ENCODE peak calls at places on chromosomes 11 and 22, in seven cellular contexts. A is K562, S is BE2C, X is heart left ventricle, R is GM23338, T is suprapubic skin, Y is bronchial epithelial cell. U is an unnamed sample.

GRCh38 chr11:62333768-62334167 is 3.5 kb upstream of the ASRGL1 start:
- DNase-seq in X (no peak), T (no peak), R (no peak), S (no peak), Y (no peak), A (no peak), U (no peak)

GRCh38 chr11:1705121-1706052 is 8.4 kb downstream of the KRTAP5-6 start:
- DNase-seq in X (no peak), T (no peak), A (no peak), Y (peak), R (no peak), S (no peak), U (no peak)

GRCh38 chr11:8596504-8597046 is 2.5 kb upstream of the STK33 start:
- DNase-seq in Y (no peak), X (no peak), S (no peak), A (no peak), R (no peak), T (no peak), U (no peak)

GRCh38 chr11:12674936-12675696 is 895 bp downstream of the TEAD1 start:
- DNase-seq in A (peak), Y (no peak), X (peak), S (no peak), R (peak), T (peak), U (no peak)

GRCh38 chr22:37229012-37229804 is 14.9 kb downstream of the RAC2 start:
- DNase-seq in R (no peak), A (peak), T (no peak), X (no peak), S (no peak), Y (peak), U (peak)

GRCh38 chr11:2771758-2772466 is 72.1 kb upstream of the KCNQ1OT1 start:
- DNase-seq in Y (no peak), A (no peak), S (no peak), X (peak), R (no peak), T (peak), U (no peak)

GRCh38 chr11:96324912-96325311 is 18.1 kb downstream of the MAML2 start:
- DNase-seq in T (no peak), X (no peak), S (no peak), R (no peak), Y (peak), A (no peak), U (peak)

GRCh38 chr11:85182437-85183109 is 444.6 kb downstream of the DLG2 start:
- DNase-seq in X (no peak), A (no peak), R (peak), Y (peak), T (no peak), S (no peak), U (peak)

GRCh38 chr22:49426618-49427266 is 400.9 kb downstream of the BRD1 start:
- DNase-seq in T (no peak), X (no peak), A (no peak), Y (no peak), S (no peak), R (no peak), U (no peak)

GRCh38 chr11:75562836-75563484 is 907 bp downstream of the SERPINH1 start:
- DNase-seq in T (no peak), X (peak), S (no peak), A (peak), R (peak), Y (peak), U (peak)

GRCh38 chr11:100863080-100863581 is 176.0 kb downstream of the ARHGAP42 start:
- DNase-seq in A (peak), R (peak), X (peak), S (peak), Y (peak), T (no peak), U (peak)

GRCh38 chr11:126214446-126215240 is 3.1 kb downstream of the FAM118B start:
- DNase-seq in T (no peak), X (no peak), R (no peak), S (no peak), Y (peak), A (no peak), U (no peak)

GRCh38 chr11:87097582-87097981 is 59.8 kb downstream of the TMEM135 start:
- DNase-seq in T (no peak), A (peak), S (peak), R (peak), Y (peak), X (no peak), U (peak)

GRCh38 chr11:12140186-12140938 is 30.0 kb downstream of the MICAL2 start:
- DNase-seq in X (no peak), S (no peak), A (no peak), Y (no peak), T (no peak), R (no peak), U (no peak)

GRCh38 chr11:117876341-117877119 is at the start of gene FXYD6:
- DNase-seq in Y (no peak), S (peak), R (peak), T (no peak), A (no peak), X (peak), U (no peak)

GRCh38 chr11:128415539-128415938 is 171.8 kb downstream of the ETS1 start:
- DNase-seq in S (no peak), R (no peak), A (no peak), X (no peak), Y (peak), T (no peak), U (peak)

GRCh38 chr11:125626381-125626950 is 1.5 kb downstream of the CHEK1 start:
- DNase-seq in T (no peak), Y (no peak), X (no peak), S (no peak), A (no peak), R (peak), U (no peak)

GRCh38 chr11:105179542-105180278 is 40.1 kb upstream of the CARD18 start:
- DNase-seq in R (no peak), T (no peak), A (no peak), Y (no peak), S (no peak), X (no peak), U (no peak)

GRCh38 chr11:22192289-22192641 is 620 bp upstream of the ANO5 start:
- DNase-seq in R (peak), S (peak), T (no peak), X (peak), Y (peak), A (peak), U (no peak)

GRCh38 chr11:122305426-122305825 is 189.4 kb upstream of the BLID start:
- DNase-seq in R (no peak), Y (no peak), A (no peak), X (no peak), S (no peak), T (no peak), U (no peak)

GRCh38 chr22:49769691-49770315 is 57.9 kb downstream of the BRD1 start:
- DNase-seq in T (no peak), S (peak), Y (no peak), A (no peak), X (no peak), R (no peak), U (no peak)

GRCh38 chr22:35229865-35230264 is 27.4 kb upstream of the HMGXB4 start:
- DNase-seq in R (no peak), Y (no peak), X (no peak), A (peak), T (no peak), S (no peak), U (no peak)

GRCh38 chr22:38824587-38824986 is 19.2 kb downstream of the NPTXR start:
- DNase-seq in R (peak), X (peak), Y (peak), T (no peak), S (no peak), A (peak), U (peak)

GRCh38 chr11:40388097-40388818 is 1071.2 kb downstream of the LRRC4C start:
- DNase-seq in Y (peak), A (no peak), X (no peak), R (no peak), S (no peak), T (no peak), U (no peak)

GRCh38 chr22:39179841-39180335 is 27.4 kb upstream of the CBX7 start:
- DNase-seq in X (no peak), A (peak), T (no peak), R (peak), Y (no peak), S (no peak), U (no peak)

GRCh38 chr11:70590356-70590991 is 192.1 kb downstream of the CTTN start:
- DNase-seq in X (no peak), A (no peak), T (no peak), Y (no peak), R (no peak), S (no peak), U (no peak)

GRCh38 chr11:71519546-71519945 is 7.5 kb upstream of the KRTAP5-7 start:
- DNase-seq in R (no peak), S (no peak), A (no peak), Y (no peak), T (peak), X (no peak), U (no peak)

DNA sequence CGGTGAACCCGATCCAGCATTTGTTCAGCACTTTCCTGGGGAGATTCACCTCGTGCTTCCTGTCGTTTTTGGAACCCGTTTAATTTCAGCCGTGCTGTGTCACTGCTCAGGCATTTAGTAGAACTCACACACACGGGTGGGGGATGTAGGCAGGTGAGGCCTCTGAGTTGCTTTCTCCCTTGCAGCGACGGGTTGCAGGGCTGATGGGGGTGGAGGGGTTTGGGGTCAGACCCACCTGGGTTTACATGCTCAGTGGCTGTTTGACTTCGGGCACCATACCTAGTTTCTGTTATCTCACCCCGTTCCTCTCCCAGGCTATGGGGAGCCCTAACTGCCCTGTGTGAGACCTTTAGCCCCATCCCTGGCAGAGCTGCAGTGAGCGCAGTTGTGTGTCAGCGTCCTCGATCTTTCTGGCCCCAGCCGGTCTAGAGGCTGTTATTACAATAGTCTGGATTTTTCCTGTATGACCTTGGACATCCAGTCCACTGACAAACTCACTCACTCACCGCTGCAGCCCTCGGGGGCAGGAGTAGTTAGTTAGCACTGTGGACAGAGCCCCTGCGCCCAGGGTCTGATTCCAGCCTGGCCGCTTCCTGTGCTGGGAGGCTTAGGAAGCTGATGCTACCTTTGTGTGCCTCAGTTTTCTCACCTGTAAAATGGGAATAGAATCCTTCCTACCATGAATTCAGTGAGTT is 2.6 kb downstream of the LRP5 start:
- DNase-seq in X (no peak), R (no peak), S (no peak), T (no peak), Y (peak), A (peak), U (peak)
- H3K4me3 ChIP-seq in X (peak), R (peak), S (peak), T (peak), Y (no peak), A (peak), U (peak)

GRCh38 chr11:133474461-133474860 is 57.8 kb downstream of the OPCML start:
- DNase-seq in Y (no peak), X (no peak), R (no peak), S (no peak), T (no peak), A (no peak), U (no peak)

GRCh38 chr11:133479209-133479608 is 53.1 kb downstream of the OPCML start:
- DNase-seq in A (no peak), S (no peak), Y (no peak), X (no peak), T (no peak), R (no peak), U (no peak)

GRCh38 chr11:133477263-133477625 is 55.1 kb downstream of the OPCML start:
- DNase-seq in X (no peak), R (no peak), A (no peak), Y (no peak), T (no peak), S (no peak), U (no peak)

DNA sequence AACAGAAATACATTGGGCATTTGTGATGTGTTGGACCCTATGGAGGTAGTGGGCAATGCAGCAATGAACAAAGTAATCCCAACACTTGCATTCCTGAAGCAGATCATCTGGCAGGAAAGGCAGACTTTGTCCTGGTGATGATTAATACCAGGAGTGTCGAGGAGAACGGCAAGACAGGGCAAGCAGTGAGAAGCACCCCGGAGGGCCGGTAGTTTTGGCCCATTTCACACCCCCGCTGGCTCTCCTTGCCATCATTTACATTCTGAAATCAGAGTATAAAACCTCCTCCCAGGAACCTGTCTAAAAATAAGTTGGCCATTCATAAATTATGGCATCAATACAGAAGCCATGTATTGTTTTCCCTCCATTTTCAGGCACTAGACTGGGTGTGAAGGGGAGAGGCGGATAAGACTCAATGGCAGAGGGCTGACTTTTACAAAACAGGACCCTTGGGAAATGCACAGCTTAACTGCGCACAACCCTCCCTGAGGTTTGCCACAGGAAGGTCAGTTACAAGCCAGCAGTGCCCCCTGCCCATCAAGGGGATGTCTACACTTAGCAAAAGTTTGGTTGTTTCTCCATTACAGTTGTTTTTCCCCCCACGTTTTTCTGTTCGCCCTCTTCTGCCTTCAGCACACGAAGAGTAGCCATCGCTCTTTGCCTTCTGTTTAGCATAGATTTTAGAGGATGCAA is 55.6 kb downstream of the OPCML start:
- DNase-seq in A (no peak), R (peak), S (no peak), Y (peak), T (no peak), X (no peak), U (no peak)
- TF ChIP-seq CTCF in A (no peak), R (peak), S (no peak), Y (no peak), T (no peak), X (no peak), U (no peak)

GRCh38 chr22:30870451-30871345 is 97.9 kb downstream of the MORC2 start:
- DNase-seq in X (no peak), T (peak), Y (no peak), R (no peak), A (no peak), S (no peak), U (no peak)

GRCh38 chr22:30869996-30870395 is 98.6 kb downstream of the MORC2 start:
- DNase-seq in S (no peak), A (no peak), T (peak), Y (no peak), X (no peak), R (no peak), U (no peak)

GRCh38 chr22:30866811-30867271 is 101.7 kb downstream of the MORC2 start:
- DNase-seq in X (no peak), Y (no peak), A (no peak), R (peak), S (no peak), T (peak), U (no peak)

GRCh38 chr22:30867746-30868662 is 100.6 kb downstream of the MORC2 start:
- DNase-seq in A (no peak), X (no peak), Y (no peak), T (peak), S (no peak), R (no peak), U (no peak)

DNA sequence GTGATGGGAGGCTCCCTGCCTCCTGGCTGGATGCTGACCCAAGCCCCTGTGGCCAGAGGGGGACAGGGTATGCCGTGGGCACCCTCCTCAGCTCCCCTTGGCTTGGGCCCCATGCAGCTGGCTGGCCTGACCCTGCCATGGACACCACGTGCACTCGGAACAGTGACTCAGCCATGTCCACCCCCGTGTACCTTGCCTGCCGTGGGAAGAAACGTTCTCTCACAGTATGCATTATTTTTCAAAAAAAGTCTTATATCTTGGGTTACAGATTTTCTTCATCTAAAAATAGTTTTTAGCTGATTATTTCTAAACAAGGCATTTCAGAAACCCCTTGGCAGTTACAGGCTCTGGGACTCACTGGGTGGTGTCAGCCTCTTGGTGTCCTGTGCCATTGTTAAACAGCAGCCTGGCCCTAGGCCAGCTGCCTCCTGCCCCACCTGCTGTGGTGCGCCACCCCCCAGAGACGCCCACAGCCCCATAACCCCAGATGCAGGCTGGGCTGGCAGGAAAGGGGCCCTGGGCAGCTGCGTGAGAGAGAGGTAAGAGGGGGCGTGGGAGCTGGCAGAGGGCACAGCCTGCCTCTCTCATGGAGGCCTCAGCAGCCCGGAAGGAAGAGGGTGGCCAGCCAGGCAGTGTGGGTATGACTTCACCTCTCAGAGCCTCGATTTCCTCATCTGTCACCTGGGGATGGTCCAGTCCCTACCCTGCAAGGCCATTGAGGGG is 99.8 kb downstream of the MORC2 start:
- DNase-seq in R (no peak), A (no peak), X (no peak), S (no peak), Y (no peak), T (peak), U (peak)
- H3K4me3 ChIP-seq in R (no peak), A (no peak), X (no peak), S (no peak), Y (no peak), T (no peak), U (no peak)

GRCh38 chr11:10515418-10515817 is 25.6 kb downstream of the RNF141 start:
- DNase-seq in R (no peak), T (no peak), Y (no peak), X (no peak), A (no peak), S (no peak), U (no peak)

GRCh38 chr11:10518123-10518522 is 22.9 kb downstream of the RNF141 start:
- DNase-seq in S (no peak), Y (peak), A (no peak), T (no peak), R (no peak), X (no peak), U (no peak)

GRCh38 chr11:10514713-10515112 is 26.3 kb downstream of the RNF141 start:
- DNase-seq in Y (no peak), X (no peak), T (no peak), A (no peak), S (no peak), R (no peak), U (peak)

GRCh38 chr11:10511046-10511711 is 29.8 kb downstream of the RNF141 start:
- DNase-seq in S (no peak), X (no peak), R (peak), T (no peak), Y (no peak), A (no peak), U (no peak)

DNA sequence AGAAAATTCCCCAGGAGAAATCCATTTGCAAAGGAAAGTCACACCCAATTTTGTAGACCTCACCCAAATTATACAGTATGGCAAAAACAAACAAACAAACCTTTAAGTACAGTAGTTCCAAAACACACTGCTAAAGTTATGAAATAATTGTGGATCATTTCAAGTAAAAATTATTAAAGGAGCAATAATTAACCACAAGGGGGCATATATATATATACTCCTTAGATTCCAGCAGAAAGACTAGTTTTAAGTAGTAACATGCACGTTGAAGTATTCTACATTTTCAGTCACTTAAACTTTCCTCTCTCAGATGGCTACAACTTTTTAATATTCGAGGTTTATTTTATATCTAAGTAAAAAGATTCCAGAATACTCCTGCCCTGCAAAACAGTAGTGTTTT is 26.8 kb downstream of the RNF141 start:
- DNase-seq in T (no peak), X (no peak), A (no peak), Y (peak), S (no peak), R (no peak), U (no peak)
- TF ChIP-seq CTCF in T (no peak), X (no peak), A (peak), Y (no peak), S (no peak), R (peak), U (peak)

DNA sequence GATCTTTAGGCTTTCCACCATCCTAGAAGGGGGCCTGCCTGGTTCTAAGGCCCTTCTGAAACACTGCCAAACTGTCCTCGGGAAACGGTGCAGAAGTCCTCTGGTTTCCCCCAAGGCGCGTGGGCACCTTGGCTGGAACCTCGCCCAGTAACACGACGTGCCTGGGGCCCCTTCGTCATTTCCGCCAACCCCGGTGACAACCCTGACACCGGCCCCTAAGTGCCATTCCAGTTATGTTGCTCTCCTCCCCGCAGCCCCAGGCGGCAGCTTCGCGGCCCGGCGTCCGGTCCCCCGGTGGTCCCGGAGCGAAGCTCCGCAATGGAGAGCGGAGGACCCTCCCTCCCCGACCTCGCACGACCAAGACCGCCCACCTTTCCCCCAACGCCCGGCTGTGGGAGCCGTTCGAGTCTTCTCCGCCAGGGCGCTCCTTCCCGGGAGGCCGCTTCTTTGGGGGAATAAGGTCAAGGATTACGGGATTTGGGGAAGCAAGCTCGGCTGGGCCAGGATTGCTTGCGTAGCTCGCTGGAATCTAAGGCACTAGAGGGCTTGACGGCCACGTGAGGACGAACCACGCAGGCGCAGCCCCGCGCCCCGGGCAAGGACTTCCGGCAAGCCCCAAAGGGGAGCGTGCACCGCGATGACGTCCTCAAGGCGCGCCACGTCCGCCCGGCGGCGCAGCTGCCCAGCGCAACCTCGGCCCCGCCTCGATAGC is 648 bp downstream of the RNH1 start:
- DNase-seq in A (peak), S (peak), R (peak), Y (peak), X (peak), T (peak), U (peak)
- H3K4me3 ChIP-seq in A (peak), S (peak), R (peak), Y (peak), X (peak), T (peak), U (peak)

GRCh38 chr22:21700822-21701221 is 34.8 kb downstream of the YPEL1 start:
- DNase-seq in T (no peak), A (peak), X (no peak), Y (no peak), S (no peak), R (no peak), U (no peak)
- TF ChIP-seq CTCF in T (no peak), A (no peak), X (no peak), Y (no peak), S (no peak), R (no peak), U (no peak)